ENCODE peak calls at places on chromosomes 16 and 17, in five cellular contexts. R, O, U, N and A are unnamed samples.

GRCh38 chr17:76868669-76869208 is 535 bp downstream of the MGAT5B start:
- DNase-seq in R (no peak), O (no peak), U (no peak), N (no peak), A (no peak)

GRCh38 chr17:75476274-75476673 is 19.8 kb downstream of the TMEM94 start:
- DNase-seq in R (no peak), O (no peak), U (no peak), N (no peak), A (no peak)

GRCh38 chr16:57083469-57083868 is 8.9 kb upstream of the CPNE2 start:
- DNase-seq in R (no peak), O (no peak), U (no peak), N (no peak), A (no peak)

GRCh38 chr17:71055128-71055527 is 885.8 kb downstream of the KCNJ2 start:
- DNase-seq in R (no peak), O (no peak), U (no peak), N (no peak), A (no peak)

GRCh38 chr17:1143573-1143972 is 36.2 kb downstream of the ABR start:
- DNase-seq in R (no peak), O (no peak), U (no peak), N (no peak), A (no peak)

GRCh38 chr17:46732133-46732532 is 86.4 kb downstream of the WNT3 start:
- DNase-seq in R (no peak), O (no peak), U (no peak), N (no peak), A (no peak)

GRCh38 chr17:81641825-81642489 is 5.0 kb downstream of the TSPAN10 start:
- DNase-seq in R (no peak), O (no peak), U (no peak), N (no peak), A (no peak)

GRCh38 chr17:7511108-7511507 is 26.9 kb downstream of the POLR2A start:
- DNase-seq in R (no peak), O (no peak), U (no peak), N (no peak), A (no peak)

GRCh38 chr16:51155901-51156810 is 5.1 kb upstream of the SALL1 start:
- DNase-seq in R (no peak), O (no peak), U (no peak), N (no peak), A (no peak)

GRCh38 chr16:80846275-80847013 is 42.0 kb upstream of the CDYL2 start:
- DNase-seq in R (no peak), O (no peak), U (no peak), N (no peak), A (no peak)

GRCh38 chr17:43814714-43815113 is 18.2 kb downstream of the MPP3 start:
- DNase-seq in R (no peak), O (no peak), U (no peak), N (no peak), A (no peak)

GRCh38 chr17:17663160-17664072 is 17.8 kb upstream of the RAI1 start:
- DNase-seq in R (no peak), O (peak; percentile 68), U (no peak), N (peak; percentile 40), A (peak; percentile 65)

GRCh38 chr17:17892731-17893130 is 55.9 kb upstream of the SREBF1 start:
- DNase-seq in R (no peak), O (no peak), U (no peak), N (no peak), A (no peak)

GRCh38 chr17:79218175-79218824 is 143.7 kb downstream of the ENGASE start:
- DNase-seq in R (no peak), O (no peak), U (no peak), N (no peak), A (no peak)

GRCh38 chr17:74427048-74427762 is 4.7 kb upstream of the GPRC5C start:
- DNase-seq in R (peak; percentile 69), O (no peak), U (peak; percentile 83), N (no peak), A (no peak)

GRCh38 chr17:45118691-45119090 is 13.6 kb downstream of the PLCD3 start:
- DNase-seq in R (no peak), O (no peak), U (no peak), N (no peak), A (no peak)

GRCh38 chr16:75074920-75075687 is 41.5 kb downstream of the LDHD start:
- DNase-seq in R (no peak), O (peak; percentile 80), U (no peak), N (no peak), A (peak; percentile 90)

GRCh38 chr17:46876353-46876887 is 25.0 kb downstream of the WNT9B start:
- DNase-seq in R (no peak), O (no peak), U (peak; percentile 68), N (no peak), A (no peak)

GRCh38 chr17:51056813-51057510 is 63.7 kb downstream of the SPAG9 start:
- DNase-seq in R (no peak), O (no peak), U (no peak), N (no peak), A (peak; percentile 42)

GRCh38 chr17:44759096-44759915 is 518 bp downstream of the ADAM11 start:
- DNase-seq in R (peak; percentile 65), O (no peak), U (no peak), N (no peak), A (no peak)

GRCh38 chr17:75601057-75601987 is 13.7 kb downstream of the MYO15B start:
- DNase-seq in R (peak; percentile 80), O (peak; percentile 68), U (peak; percentile 41), N (peak; percentile 54), A (peak; percentile 46)

GRCh38 chr16:8620535-8620934 is 963 bp upstream of the METTL22 start:
- DNase-seq in R (no peak), O (no peak), U (no peak), N (no peak), A (no peak)

GRCh38 chr17:77744268-77744988 is 214.1 kb upstream of the TNRC6C start:
- DNase-seq in R (peak; percentile 43), O (no peak), U (no peak), N (peak; percentile 68), A (no peak)

GRCh38 chr16:15650698-15651161 is 685 bp downstream of the NDE1 start:
- DNase-seq in R (no peak), O (no peak), U (peak; percentile 40), N (no peak), A (peak; percentile 36)
- H3K27ac ChIP-seq in R (peak overlapping the region; percentile 86), O (peak overlapping the region; percentile 89), U (peak overlapping the region; percentile 79), N (peak overlapping the region; percentile 92), A (peak overlapping the region; percentile 98)

GRCh38 chr17:27085517-27085916 is 208.4 kb upstream of the WSB1 start:
- DNase-seq in R (no peak), O (no peak), U (no peak), N (no peak), A (no peak)
- H3K9me3 ChIP-seq in R (no peaks in the 10 kb centered on the region), O (no peaks in the 10 kb centered on the region), U (no peaks in the 10 kb centered on the region), N (no peaks in the 10 kb centered on the region), A (no peaks in the 10 kb centered on the region)

GRCh38 chr16:77212736-77213541 is 13.7 kb downstream of the SYCE1L start:
- DNase-seq in R (peak; percentile 86), O (peak; percentile 81), U (peak; percentile 77), N (peak; percentile 53), A (peak; percentile 75)
- H3K27ac ChIP-seq in R (peak overlapping the region; percentile 56), O (peak overlapping the region; percentile 74), U (peak overlapping the region; percentile 5), N (peak overlapping the region; percentile 70), A (peak overlapping the region; percentile 61)

DNA sequence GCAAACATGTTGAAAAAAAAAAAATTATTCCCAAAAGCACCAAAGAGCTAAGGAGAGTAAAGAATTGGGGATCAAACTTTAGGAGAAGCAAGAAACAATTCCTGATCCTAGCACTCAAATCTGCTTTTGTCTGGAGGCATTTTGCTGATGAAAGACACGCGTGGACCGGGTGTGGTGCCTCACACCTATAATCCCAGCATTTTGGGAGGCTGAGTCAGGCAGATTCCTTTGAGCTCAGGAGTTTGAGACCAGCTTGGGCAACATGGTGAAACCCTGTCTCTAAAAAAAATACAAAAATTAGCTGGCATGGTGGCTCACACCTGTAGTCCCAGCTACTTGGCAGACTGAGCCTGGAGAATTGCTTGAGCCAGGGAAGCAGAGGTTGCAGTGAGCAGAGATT is 35.4 kb downstream of the ZFP90 start:
- DNase-seq in R (no peak), O (no peak), U (no peak), N (no peak), A (no peak)
- H3K9me3 ChIP-seq in R (peaks cover 80% of the 10 kb centered on the region), O (peaks cover 96% of the 10 kb centered on the region), U (peaks cover 28% of the 10 kb centered on the region), N (peaks cover 88% of the 10 kb centered on the region), A (peaks cover 48% of the 10 kb centered on the region)

GRCh38 chr16:62036101-62036806 is at the start of gene CDH8:
- DNase-seq in R (peak; percentile 57), O (no peak), U (peak; percentile 16), N (no peak), A (no peak)

GRCh38 chr16:62038646-62039045 is 2.4 kb upstream of the CDH8 start:
- DNase-seq in R (no peak), O (no peak), U (no peak), N (no peak), A (no peak)

GRCh38 chr16:62036807-62037135 is 533 bp upstream of the CDH8 start:
- DNase-seq in R (no peak), O (no peak), U (no peak), N (no peak), A (no peak)

GRCh38 chr16:62035115-62036092 is 834 bp downstream of the CDH8 start:
- DNase-seq in R (no peak), O (no peak), U (no peak), N (no peak), A (no peak)

DNA sequence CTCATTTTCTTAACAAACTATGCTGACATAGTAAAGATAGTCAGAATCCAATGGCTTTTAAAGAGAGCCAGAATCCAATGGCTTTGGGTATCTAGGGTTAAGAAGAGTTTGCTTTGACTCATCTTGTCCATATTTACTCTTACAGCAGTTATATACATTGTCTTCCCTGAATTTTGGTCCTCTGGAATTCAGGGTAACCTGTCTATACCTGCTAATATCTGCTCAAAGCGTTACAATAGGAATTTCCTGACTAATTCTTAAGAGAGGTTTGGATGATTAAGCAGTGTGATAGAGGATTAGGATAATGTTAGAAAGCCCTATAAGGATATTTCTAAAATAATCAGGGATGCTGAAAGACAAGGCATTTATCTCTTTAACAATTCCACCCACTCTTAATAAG is 2.0 kb upstream of the CDH8 start:
- DNase-seq in R (no peak), O (no peak), U (no peak), N (no peak), A (no peak)
- H3K27ac ChIP-seq in R (no peak overlapping the region), O (no peak overlapping the region), U (no peak overlapping the region), N (no peak overlapping the region), A (no peak overlapping the region)

DNA sequence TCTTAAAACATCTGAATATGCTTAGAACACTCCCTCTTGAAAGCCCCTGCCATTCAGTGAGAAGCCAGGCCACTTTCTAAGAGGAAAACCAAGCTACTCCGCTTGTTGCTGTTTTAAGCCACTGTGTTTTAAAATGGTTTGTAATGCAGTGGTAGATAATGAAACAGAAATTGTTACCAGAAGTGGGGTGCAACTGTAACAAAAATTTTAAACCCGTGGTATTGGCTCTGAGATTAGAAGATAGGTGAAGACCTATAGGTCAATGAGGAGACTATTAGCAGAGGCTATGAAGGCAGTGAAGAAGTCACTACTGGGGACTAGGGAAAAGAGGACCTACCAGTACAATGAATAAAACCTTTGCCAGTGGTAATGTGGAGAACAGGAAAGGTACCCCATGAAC is 266.5 kb downstream of the IRF8 start:
- DNase-seq in R (no peak), O (no peak), U (no peak), N (no peak), A (no peak)
- H3K9me3 ChIP-seq in R (no peaks in the 10 kb centered on the region), O (peaks cover 4% of the 10 kb centered on the region), U (no peaks in the 10 kb centered on the region), N (peaks cover 12% of the 10 kb centered on the region), A (no peaks in the 10 kb centered on the region)